ENCODE peak calls at places on chromosomes 3 and 15, in eight cellular contexts. L, N, X, U, F, O, V and A are unnamed samples.

GRCh38 chr3:160006282-160007163 is 17.9 kb downstream of the IL12A start:
- DNase-seq in N (no peak), O (peak), U (peak), X (peak), L (no peak), F (peak), V (peak), A (peak)

GRCh38 chr3:194176274-194176991 is 40.5 kb downstream of the HES1 start:
- DNase-seq in F (no peak), O (no peak), L (no peak), V (no peak), N (no peak), U (peak), X (no peak), A (no peak)

GRCh38 chr3:30893678-30894325 is 659 bp downstream of the GADL1 start:
- DNase-seq in O (no peak), U (no peak), V (peak), F (no peak), L (no peak), X (no peak), N (no peak), A (no peak)

GRCh38 chr15:28895566-28895965 is 9.8 kb downstream of the APBA2 start:
- DNase-seq in X (no peak), U (no peak), V (no peak), F (no peak), N (no peak), O (no peak), L (no peak), A (no peak)

GRCh38 chr3:35624698-35625097 is 14.6 kb upstream of the ARPP21 start:
- DNase-seq in U (peak), V (no peak), N (no peak), L (no peak), O (no peak), F (no peak), X (no peak), A (no peak)

GRCh38 chr15:88954431-88955277 is 41.5 kb upstream of the MFGE8 start:
- DNase-seq in N (no peak), O (no peak), L (no peak), V (no peak), U (peak), F (no peak), X (no peak), A (no peak)

GRCh38 chr3:115658337-115659181 is 35.2 kb downstream of the GAP43 start:
- DNase-seq in X (peak), O (no peak), F (peak), V (peak), L (peak), U (peak), N (no peak), A (peak)

GRCh38 chr15:25674948-25675347 is 188.2 kb downstream of the ATP10A start:
- DNase-seq in X (no peak), U (no peak), F (no peak), V (no peak), L (no peak), N (no peak), O (no peak), A (no peak)

GRCh38 chr15:70093481-70094309 is 4.0 kb downstream of the TLE3 start:
- DNase-seq in O (peak), F (no peak), L (no peak), N (no peak), U (peak), V (peak), X (peak), A (no peak)

GRCh38 chr15:74418575-74419338 is 15.0 kb downstream of the SEMA7A start:
- DNase-seq in V (no peak), F (no peak), O (no peak), X (no peak), U (peak), N (no peak), L (no peak), A (no peak)